ENCODE peak calls at places on chromosomes 12 and 14, in eight cellular contexts. R is PC-3, O is testis, D is fibroblast of lung, T is GM23338, C is spleen, S is Peyer's patch, Y is stomach. Z is an unnamed sample. For H3K4me1, the result is how much of the 10 kb centered on the place peaks cover.

GRCh38 chr12:93783827-93784226 is 106.7 kb downstream of the CRADD start:
- DNase-seq in R (no peak), T (no peak), D (no peak), C (no peak), O (no peak), S (no peak), Y (no peak), Z (peak)

GRCh38 chr14:104499784-104500496 is 79.6 kb upstream of the C14orf180 start:
- DNase-seq in O (no peak), S (no peak), C (peak), T (no peak), R (no peak), D (no peak), Y (no peak), Z (no peak)

GRCh38 chr14:68523994-68524725 is 268.7 kb downstream of the ZFP36L1 start:
- DNase-seq in C (no peak), Y (no peak), O (peak), D (no peak), R (no peak), T (no peak), S (no peak), Z (no peak)

GRCh38 chr14:86961106-86961716 is 1031.8 kb downstream of the GALC start:
- DNase-seq in R (peak), S (no peak), D (no peak), T (peak), O (no peak), Y (no peak), C (no peak), Z (peak)

GRCh38 chr12:6996040-6996441 is 22.2 kb downstream of the LPCAT3 start:
- DNase-seq in C (no peak), O (no peak), R (peak), S (no peak), Y (no peak), D (peak), T (no peak), Z (no peak)

GRCh38 chr14:21940887-21941855 is 267.6 kb upstream of the OR4E1 start:
- DNase-seq in Y (no peak), D (no peak), T (peak), R (peak), S (peak), C (no peak), O (peak), Z (peak)

GRCh38 chr12:105253882-105254513 is 18.0 kb upstream of the APPL2 start:
- DNase-seq in S (no peak), O (no peak), D (peak), C (no peak), T (no peak), Y (no peak), R (peak), Z (no peak)

GRCh38 chr12:89863332-89863938 is 154.8 kb upstream of the ATP2B1 start:
- DNase-seq in D (no peak), Y (no peak), C (no peak), O (no peak), S (peak), T (no peak), R (no peak), Z (no peak)

GRCh38 chr14:61388173-61388975 is 67.0 kb downstream of the PRKCH start:
- DNase-seq in R (peak), O (no peak), D (peak), S (no peak), Y (no peak), T (no peak), C (no peak), Z (no peak)

GRCh38 chr12:86233126-86233525 is 23.1 kb downstream of the MGAT4C start:
- DNase-seq in S (no peak), C (no peak), D (peak), T (no peak), O (no peak), R (peak), Y (no peak), Z (no peak)

GRCh38 chr14:22689186-22689585 is 45.0 kb upstream of the OR6J1 start:
- DNase-seq in D (peak), S (no peak), R (peak), O (no peak), Y (no peak), T (no peak), C (no peak), Z (no peak)

GRCh38 chr14:63726499-63726898 is 1.4 kb downstream of the SGPP1 start:
- DNase-seq in S (no peak), D (no peak), O (no peak), Y (no peak), T (no peak), R (peak), C (no peak), Z (no peak)

GRCh38 chr12:51951199-51951842 is at the start of gene ACVR1B:
- DNase-seq in D (peak), O (peak), C (peak), Y (peak), S (peak), R (peak), T (peak), Z (peak)

GRCh38 chr12:7107181-7108041 is 1.6 kb downstream of the C1RL start:
- DNase-seq in R (peak), O (no peak), T (no peak), Y (no peak), S (no peak), C (no peak), D (no peak), Z (no peak)

GRCh38 chr12:89980236-89980635 is 271.6 kb upstream of the ATP2B1 start:
- DNase-seq in O (no peak), Y (no peak), R (peak), D (peak), C (no peak), S (no peak), T (no peak), Z (no peak)

GRCh38 chr12:117388865-117389508 is 27.6 kb upstream of the NOS1 start:
- DNase-seq in S (no peak), O (no peak), R (no peak), C (no peak), Y (no peak), T (no peak), D (no peak), Z (no peak)

GRCh38 chr12:10673660-10674384 is at the start of gene STYK1:
- DNase-seq in R (peak), T (peak), Y (peak), S (peak), D (peak), C (peak), O (peak), Z (peak)

GRCh38 chr12:101108130-101108529 is 101.9 kb downstream of the SLC5A8 start:
- DNase-seq in C (no peak), D (no peak), Y (no peak), T (peak), O (no peak), S (no peak), R (no peak), Z (no peak)

GRCh38 chr14:54696998-54697397 is 130.1 kb downstream of the SAMD4A start:
- DNase-seq in O (no peak), D (no peak), C (no peak), Y (no peak), T (no peak), R (no peak), S (no peak), Z (no peak)
- H3K4me1 ChIP-seq in O (under half), D (under half), C (under half), Y (under half), T (under half), R (under half), S (under half), Z (under half)

GRCh38 chr12:55708695-55709233 is 1.1 kb upstream of the ITGA7 start:
- DNase-seq in T (no peak), C (peak), Y (no peak), R (no peak), D (no peak), S (no peak), O (no peak), Z (no peak)
- H3K4me1 ChIP-seq in T (under half), C (under half), Y (under half), R (under half), D (under half), S (under half), O (under half), Z (under half)

GRCh38 chr14:37147310-37147875 is 25.0 kb downstream of the SLC25A21 start:
- DNase-seq in T (no peak), O (no peak), C (no peak), Y (no peak), R (no peak), S (no peak), D (peak), Z (no peak)

GRCh38 chr14:37153483-37153882 is 18.9 kb downstream of the SLC25A21 start:
- DNase-seq in D (no peak), S (no peak), T (no peak), O (no peak), C (no peak), Y (no peak), R (no peak), Z (no peak)

GRCh38 chr14:37153005-37153404 is 19.4 kb downstream of the SLC25A21 start:
- DNase-seq in T (no peak), S (no peak), C (no peak), R (no peak), Y (no peak), D (no peak), O (peak), Z (no peak)

GRCh38 chr14:37145395-37145794 is 27.0 kb downstream of the SLC25A21 start:
- DNase-seq in D (no peak), R (peak), O (no peak), S (no peak), C (no peak), Y (no peak), T (no peak), Z (no peak)

GRCh38 chr14:37150414-37150813 is 22.0 kb downstream of the SLC25A21 start:
- DNase-seq in O (no peak), D (peak), R (peak), C (no peak), Y (no peak), T (peak), S (no peak), Z (no peak)
- H3K4me1 ChIP-seq in O (under half), D (under half), R (under half), C (under half), Y (under half), T (under half), S (under half), Z (under half)

GRCh38 chr12:47268501-47269459 is 189.0 kb upstream of the AMIGO2 start:
- DNase-seq in R (peak), S (peak), D (no peak), T (no peak), C (no peak), Y (no peak), O (no peak), Z (no peak)
- H3K4me1 ChIP-seq in R (half or more), S (under half), D (under half), T (under half), C (under half), Y (under half), O (under half), Z (under half)

GRCh38 chr12:21165048-21165447 is 34.1 kb downstream of the SLCO1B1 start:
- DNase-seq in D (no peak), R (no peak), O (no peak), T (no peak), S (no peak), Y (no peak), C (no peak), Z (no peak)
- H3K4me1 ChIP-seq in D (under half), R (under half), O (under half), T (under half), S (under half), Y (under half), C (under half), Z (under half)

DNA sequence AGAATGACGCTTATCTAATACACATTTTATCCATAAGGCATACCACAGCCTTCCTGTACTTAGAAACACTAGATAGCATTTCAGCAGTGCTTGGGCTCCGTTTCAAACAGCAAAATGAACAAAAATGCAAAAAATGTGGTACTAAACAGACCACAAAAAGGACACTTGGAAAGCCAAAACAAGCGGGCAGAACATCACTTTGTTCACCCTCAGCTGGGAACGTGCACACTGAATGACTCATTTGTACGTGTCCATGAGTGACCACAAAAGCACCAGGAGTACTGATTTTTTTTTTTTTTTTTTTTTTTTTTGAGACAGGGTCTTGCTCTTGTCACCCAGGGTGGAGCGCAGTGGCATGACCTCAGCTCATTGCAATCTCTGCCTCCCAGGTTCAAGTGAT is 8.9 kb upstream of the FOXN3 start:
- DNase-seq in S (peak), R (peak), D (peak), O (no peak), T (no peak), Y (no peak), C (no peak), Z (no peak)
- H3K4me1 ChIP-seq in S (under half), R (under half), D (under half), O (under half), T (under half), Y (under half), C (under half), Z (under half)

GRCh38 chr12:132633901-132634300 is 15.3 kb downstream of the P2RX2 start:
- DNase-seq in C (peak), R (no peak), T (no peak), D (no peak), Y (no peak), S (no peak), O (no peak), Z (no peak)
- H3K4me1 ChIP-seq in C (under half), R (under half), T (under half), D (under half), Y (under half), S (under half), O (under half), Z (under half)

GRCh38 chr12:53616950-53617349 is 9.2 kb downstream of the ATF7 start:
- DNase-seq in R (no peak), C (no peak), D (no peak), Y (no peak), S (no peak), O (no peak), T (no peak), Z (no peak)
- H3K4me1 ChIP-seq in R (under half), C (under half), D (under half), Y (under half), S (under half), O (under half), T (under half), Z (under half)

DNA sequence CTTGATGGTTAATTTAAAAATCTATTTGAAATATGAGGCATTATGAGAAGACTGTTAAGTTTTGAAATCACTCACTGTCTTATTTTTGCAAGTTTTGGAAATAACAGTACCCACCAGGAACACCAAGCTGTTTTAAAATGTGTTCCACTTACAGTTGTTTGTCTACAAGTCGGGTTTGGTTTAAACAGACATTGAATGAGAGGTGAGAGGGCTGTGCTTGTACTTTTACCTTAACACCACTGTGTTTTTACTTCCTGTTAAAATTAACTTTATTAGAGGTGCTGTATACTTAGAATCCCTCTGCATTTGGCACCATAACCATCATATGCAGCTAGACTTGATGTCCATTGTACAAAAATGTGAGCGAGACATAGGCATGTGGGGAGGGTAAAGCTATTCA is 12.8 kb downstream of the ELK3 start:
- DNase-seq in S (no peak), R (no peak), O (no peak), Y (no peak), C (no peak), D (no peak), T (no peak), Z (no peak)
- H3K4me1 ChIP-seq in S (under half), R (under half), O (under half), Y (under half), C (half or more), D (under half), T (under half), Z (under half)

DNA sequence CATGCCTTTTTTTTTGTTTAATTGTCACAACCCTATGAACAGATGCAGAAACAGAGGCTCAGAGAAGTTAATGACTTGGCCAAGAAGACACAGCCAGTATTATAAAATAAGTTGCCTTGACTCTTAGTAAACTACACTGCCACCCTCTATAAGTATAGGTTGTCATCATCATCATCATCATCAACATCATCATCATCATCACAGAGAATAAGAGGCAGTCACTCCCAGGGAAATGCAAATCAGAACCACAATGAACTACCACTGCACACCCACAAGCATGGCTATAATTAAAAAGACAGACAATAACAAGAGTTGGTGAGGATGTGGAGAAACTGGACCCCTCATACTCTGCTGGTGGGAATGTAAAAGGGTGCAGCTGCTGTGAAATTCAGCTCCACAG is 23.2 kb upstream of the C12orf76 start:
- DNase-seq in T (no peak), R (no peak), C (no peak), Y (no peak), O (no peak), D (no peak), S (no peak), Z (no peak)
- H3K4me1 ChIP-seq in T (under half), R (under half), C (under half), Y (under half), O (under half), D (under half), S (under half), Z (under half)